ENCODE peak calls at places on chromosomes 5 and 9, in nine cellular contexts. U is stimulated activated CD4-positive, alpha-beta T cell treated with anti-CD3 and anti-CD28 coated beads, Interleukin-15, amount 100 ng/mL, for 24 hours; V is H1; A is AG09309; I is C1 segment of cervical spinal cord; M is NCI-H748 treated with DMSO at 0.1 percent for 48 hours; L is activated T-cell treated with anti-CD3 and anti-CD28 coated beads for 24 hours; Y is HTR-8/SVneo; N is iPS-NIHi11. O is an unnamed sample.

GRCh38 chr5:54344653-54345052 is 34.3 kb upstream of the ARL15 start:
- DNase-seq in V (no peak), Y (no peak), N (no peak), I (no peak), L (no peak), M (no peak), U (no peak), A (no peak), O (no peak)

GRCh38 chr5:178208540-178209227 is 4.4 kb downstream of the HNRNPAB start:
- DNase-seq in L (no peak), A (no peak), Y (no peak), I (no peak), V (no peak), M (no peak), N (no peak), U (no peak), O (no peak)

GRCh38 chr9:86093788-86094555 is 5.4 kb downstream of the GOLM1 start:
- DNase-seq in I (no peak), A (no peak), N (no peak), V (no peak), U (no peak), M (peak), L (no peak), Y (no peak), O (no peak)

GRCh38 chr9:94085062-94085639 is 887 bp downstream of the PTPDC1 start:
- DNase-seq in V (peak), U (no peak), M (no peak), Y (no peak), N (peak), L (no peak), I (no peak), A (peak), O (peak)

GRCh38 chr5:68950111-68950510 is 143.7 kb upstream of the SLC30A5 start:
- DNase-seq in Y (peak), M (no peak), A (no peak), U (no peak), N (peak), V (no peak), L (no peak), I (no peak), O (no peak)

GRCh38 chr5:119389288-119390065 is 33.7 kb downstream of the TNFAIP8 start:
- DNase-seq in Y (no peak), L (no peak), A (no peak), I (no peak), U (no peak), N (no peak), V (no peak), M (no peak), O (no peak)

GRCh38 chr9:70085241-70085640 is 41.6 kb downstream of the MAMDC2 start:
- DNase-seq in I (no peak), N (peak), V (no peak), A (no peak), Y (peak), U (no peak), L (no peak), M (no peak), O (peak)

GRCh38 chr5:124398471-124398870 is 348.0 kb downstream of the ZNF608 start:
- DNase-seq in V (no peak), A (no peak), I (no peak), N (no peak), U (no peak), L (no peak), Y (no peak), M (no peak), O (no peak)

GRCh38 chr5:149002761-149003689 is 59.8 kb downstream of the SH3TC2 start:
- DNase-seq in I (no peak), N (no peak), Y (peak), U (no peak), L (no peak), M (no peak), V (no peak), A (no peak), O (no peak)

GRCh38 chr9:6973762-6974161 is 216.0 kb downstream of the KDM4C start:
- DNase-seq in Y (no peak), L (no peak), V (no peak), U (no peak), A (no peak), M (no peak), N (no peak), I (no peak), O (no peak)

GRCh38 chr9:34551751-34552605 is 29.2 kb upstream of the ENHO start:
- DNase-seq in U (no peak), M (no peak), V (peak), N (no peak), L (no peak), A (no peak), I (no peak), Y (no peak), O (no peak)

GRCh38 chr5:181071257-181071656 is 31.2 kb downstream of the BTNL9 start:
- DNase-seq in N (no peak), A (no peak), U (no peak), Y (no peak), I (no peak), M (no peak), L (no peak), V (no peak), O (no peak)

GRCh38 chr5:149367249-149367971 is 9.6 kb downstream of the PCYOX1L start:
- DNase-seq in I (peak), Y (peak), U (peak), A (no peak), M (peak), N (peak), V (peak), L (peak), O (peak)

GRCh38 chr5:13946111-13946510 is 1.6 kb upstream of the DNAH5 start:
- DNase-seq in M (no peak), I (no peak), A (peak), V (no peak), Y (no peak), L (no peak), N (no peak), U (no peak), O (no peak)

GRCh38 chr5:66306105-66306843 is 162.2 kb downstream of the SREK1 start:
- DNase-seq in M (peak), I (peak), U (peak), N (peak), A (peak), V (peak), Y (peak), L (no peak), O (peak)

GRCh38 chr5:133482033-133482432 is 130.3 kb downstream of the FSTL4 start:
- DNase-seq in U (no peak), M (no peak), I (no peak), N (no peak), A (no peak), L (no peak), Y (no peak), V (no peak), O (no peak)

GRCh38 chr5:153632748-153633290 is 142.3 kb downstream of the GRIA1 start:
- DNase-seq in V (no peak), A (no peak), I (no peak), L (no peak), N (no peak), M (no peak), Y (no peak), U (no peak), O (no peak)

GRCh38 chr5:172800088-172800551 is 29.1 kb upstream of the DUSP1 start:
- DNase-seq in U (no peak), Y (no peak), A (peak), I (peak), L (no peak), M (no peak), V (no peak), N (no peak), O (no peak)

GRCh38 chr9:107975426-107976010 is 485.9 kb upstream of the KLF4 start:
- DNase-seq in Y (no peak), U (no peak), I (no peak), L (no peak), N (no peak), M (no peak), V (no peak), A (no peak), O (no peak)

GRCh38 chr5:180461303-180461702 is 32.9 kb upstream of the CNOT6 start:
- DNase-seq in I (no peak), V (no peak), L (no peak), M (no peak), N (no peak), U (no peak), Y (no peak), A (no peak), O (no peak)

GRCh38 chr5:8362507-8362906 is 493.6 kb downstream of the MTRR start:
- DNase-seq in N (no peak), I (no peak), U (no peak), V (no peak), Y (no peak), L (no peak), A (no peak), M (no peak), O (no peak)

GRCh38 chr9:114911167-114911821 is 19.1 kb downstream of the TNFSF8 start:
- DNase-seq in N (peak), U (no peak), A (no peak), L (no peak), Y (peak), V (no peak), I (no peak), M (peak), O (peak)

GRCh38 chr9:22036866-22037626 is 27.9 kb upstream of the CDKN2B start:
- DNase-seq in U (no peak), L (no peak), M (no peak), N (no peak), Y (no peak), A (no peak), V (no peak), I (no peak), O (no peak)

GRCh38 chr5:38535281-38535750 is 21.1 kb downstream of the LIFR start:
- DNase-seq in L (no peak), I (no peak), V (no peak), M (no peak), N (no peak), Y (no peak), A (no peak), U (no peak), O (no peak)

GRCh38 chr5:129112295-129112694 is 17.7 kb downstream of the ISOC1 start:
- DNase-seq in N (no peak), A (no peak), V (no peak), Y (no peak), M (no peak), U (no peak), L (no peak), I (no peak), O (no peak)

GRCh38 chr9:115209601-115210306 is 91.8 kb upstream of the TNC start:
- DNase-seq in A (no peak), V (no peak), L (peak), N (no peak), U (peak), M (no peak), I (no peak), Y (no peak), O (no peak)

GRCh38 chr9:109161471-109161870 is 5.6 kb downstream of the FRRS1L start:
- DNase-seq in U (no peak), L (no peak), N (no peak), A (no peak), Y (no peak), V (no peak), I (no peak), M (no peak), O (no peak)

GRCh38 chr9:137673871-137674270 is 55.1 kb downstream of the EHMT1 start:
- DNase-seq in L (no peak), Y (no peak), V (no peak), A (no peak), I (no peak), U (no peak), M (no peak), N (no peak), O (no peak)

GRCh38 chr5:139640432-139641115 is 7.6 kb upstream of the CXXC5 start:
- DNase-seq in L (no peak), A (no peak), U (peak), Y (no peak), V (peak), I (no peak), N (no peak), M (no peak), O (no peak)

GRCh38 chr9:88672874-88673695 is 138.1 kb downstream of the NXNL2 start:
- DNase-seq in A (no peak), U (no peak), M (no peak), Y (no peak), V (no peak), N (peak), L (no peak), I (no peak), O (no peak)

GRCh38 chr9:130193531-130194405 is 21.6 kb downstream of the NCS1 start:
- DNase-seq in M (no peak), Y (no peak), I (no peak), L (no peak), V (no peak), N (peak), U (no peak), A (no peak), O (no peak)

GRCh38 chr9:87708989-87709706 is 16.8 kb upstream of the CTSL start:
- DNase-seq in U (peak), M (no peak), N (no peak), L (peak), I (no peak), V (no peak), A (no peak), Y (no peak), O (no peak)

GRCh38 chr5:132591140-132591539 is 34.4 kb downstream of the RAD50 start:
- DNase-seq in M (no peak), N (no peak), L (no peak), I (no peak), Y (peak), A (no peak), V (no peak), U (no peak), O (no peak)

O was measured in iPS DF 6.9.